ENCODE peak calls at places on chromosomes 13 and 19, in five cellular contexts. One of them, this sample, is unnamed.

GRCh38 chr13:59408738-59409137 is 755.0 kb downstream of the DIAPH3 start:
- DNase-seq in brain microvascular endothelial cell: no peak
- DNase-seq in AG09309: no peak
- DNase-seq in choroid plexus epithelial cell: no peak
- DNase-seq in A549: no peak
- DNase-seq in this sample: no peak

GRCh38 chr19:5075603-5076002 is 106.7 kb downstream of the KDM4B start:
- DNase-seq in brain microvascular endothelial cell: no peak
- DNase-seq in choroid plexus epithelial cell: no peak
- DNase-seq in AG09309: no peak
- DNase-seq in A549: no peak
- DNase-seq in this sample: no peak

GRCh38 chr19:4645718-4646117 is 6.4 kb downstream of the TNFAIP8L1 start:
- DNase-seq in A549: no peak
- DNase-seq in brain microvascular endothelial cell: no peak
- DNase-seq in AG09309: no peak
- DNase-seq in choroid plexus epithelial cell: no peak
- DNase-seq in this sample: no peak

GRCh38 chr13:21638319-21639282 is 32.3 kb upstream of the FGF9 start:
- DNase-seq in A549: peak; percentile 15
- DNase-seq in brain microvascular endothelial cell: no peak
- DNase-seq in choroid plexus epithelial cell: peak; percentile 39
- DNase-seq in AG09309: no peak
- DNase-seq in this sample: peak; percentile 32

GRCh38 chr13:68676513-68677115 is 1431.0 kb upstream of the ATXN8OS start:
- DNase-seq in A549: no peak
- DNase-seq in brain microvascular endothelial cell: no peak
- DNase-seq in choroid plexus epithelial cell: peak; percentile 1
- DNase-seq in AG09309: no peak
- DNase-seq in this sample: no peak

GRCh38 chr19:41844601-41845000 is at the start of gene LYPD4:
- DNase-seq in brain microvascular endothelial cell: no peak
- DNase-seq in A549: no peak
- DNase-seq in AG09309: no peak
- DNase-seq in choroid plexus epithelial cell: no peak
- DNase-seq in this sample: no peak

GRCh38 chr19:35932291-35932936 is 3.8 kb upstream of the LRFN3 start:
- DNase-seq in brain microvascular endothelial cell: no peak
- DNase-seq in choroid plexus epithelial cell: no peak
- DNase-seq in A549: no peak
- DNase-seq in AG09309: no peak
- DNase-seq in this sample: no peak

GRCh38 chr19:31478241-31478640 is 129.0 kb upstream of the TSHZ3 start:
- DNase-seq in brain microvascular endothelial cell: no peak
- DNase-seq in choroid plexus epithelial cell: no peak
- DNase-seq in AG09309: no peak
- DNase-seq in A549: no peak
- DNase-seq in this sample: no peak

GRCh38 chr19:47280183-47280797 is 5.6 kb downstream of the INAFM1 start:
- DNase-seq in A549: peak; percentile 49
- DNase-seq in brain microvascular endothelial cell: no peak
- DNase-seq in AG09309: no peak
- DNase-seq in choroid plexus epithelial cell: peak; percentile 30
- DNase-seq in this sample: no peak
- TF ChIP-seq CTCF in A549: peak; percentile 45
- TF ChIP-seq CTCF in brain microvascular endothelial cell: peak; percentile 71
- TF ChIP-seq CTCF in AG09309: peak; percentile 60
- TF ChIP-seq CTCF in choroid plexus epithelial cell: peak; percentile 62
- TF ChIP-seq CTCF in this sample: peak; percentile 57

GRCh38 chr19:13098291-13099072 is 4.2 kb downstream of the LYL1 start:
- DNase-seq in brain microvascular endothelial cell: no peak
- DNase-seq in A549: no peak
- DNase-seq in AG09309: no peak
- DNase-seq in choroid plexus epithelial cell: peak; percentile 46
- DNase-seq in this sample: no peak
- H3K4me3 ChIP-seq in brain microvascular endothelial cell: no peak overlapping the region
- H3K4me3 ChIP-seq in A549: no peak overlapping the region
- H3K4me3 ChIP-seq in AG09309: no peak overlapping the region
- H3K4me3 ChIP-seq in choroid plexus epithelial cell: no peak overlapping the region
- H3K4me3 ChIP-seq in this sample: no peak overlapping the region

GRCh38 chr13:100493418-100493817 is 95.2 kb downstream of the GGACT start:
- DNase-seq in choroid plexus epithelial cell: peak; percentile 25
- DNase-seq in A549: no peak
- DNase-seq in brain microvascular endothelial cell: no peak
- DNase-seq in AG09309: peak; percentile 62
- DNase-seq in this sample: peak; percentile 12

GRCh38 chr13:100490692-100491091 is 97.9 kb downstream of the GGACT start:
- DNase-seq in AG09309: no peak
- DNase-seq in A549: no peak
- DNase-seq in brain microvascular endothelial cell: no peak
- DNase-seq in choroid plexus epithelial cell: peak; percentile 55
- DNase-seq in this sample: no peak

GRCh38 chr13:100495455-100495854 is 93.1 kb downstream of the GGACT start:
- DNase-seq in AG09309: no peak
- DNase-seq in brain microvascular endothelial cell: no peak
- DNase-seq in choroid plexus epithelial cell: no peak
- DNase-seq in A549: no peak
- DNase-seq in this sample: no peak

DNA sequence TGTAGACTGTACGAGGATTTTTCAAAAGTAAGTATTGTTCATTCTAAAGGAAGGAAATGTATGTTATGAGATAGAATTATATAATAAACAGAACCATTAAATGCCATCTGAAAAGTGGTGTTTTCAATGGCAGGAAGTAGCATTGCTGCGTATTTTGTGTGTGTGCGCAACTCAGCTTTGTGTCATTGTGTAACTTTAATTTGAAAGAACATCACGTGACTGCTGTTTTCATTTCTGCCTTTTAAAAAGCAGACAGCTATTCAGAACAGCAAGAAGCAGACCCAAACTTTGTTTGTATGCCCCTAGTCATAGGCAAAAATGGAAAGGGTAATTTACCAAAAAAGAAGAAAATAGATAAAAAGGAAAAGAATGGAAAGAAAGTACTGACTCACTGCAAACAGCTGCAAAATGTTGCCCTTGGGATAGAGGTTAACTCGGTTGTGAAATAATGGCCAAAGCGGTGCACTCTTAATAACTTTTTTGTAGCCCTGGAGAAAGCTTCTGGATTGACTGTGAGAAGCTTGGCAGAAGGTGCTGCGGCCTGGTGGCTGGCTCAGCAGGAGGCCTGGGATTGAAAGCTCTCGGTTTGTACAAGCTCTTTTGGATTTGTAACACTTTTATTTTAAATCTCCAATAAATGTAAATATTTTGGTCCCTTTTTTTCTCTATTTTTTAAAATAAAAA is 97.3 kb downstream of the GGACT start:
- DNase-seq in brain microvascular endothelial cell: peak; percentile 42
- DNase-seq in A549: no peak
- DNase-seq in AG09309: peak; percentile 59
- DNase-seq in choroid plexus epithelial cell: peak; percentile 90
- DNase-seq in this sample: peak; percentile 89
- TF ChIP-seq CTCF in brain microvascular endothelial cell: peak; percentile 42
- TF ChIP-seq CTCF in A549: no peak
- TF ChIP-seq CTCF in AG09309: peak; percentile 27
- TF ChIP-seq CTCF in choroid plexus epithelial cell: peak; percentile 32
- TF ChIP-seq CTCF in this sample: peak; percentile 47

GRCh38 chr19:15374105-15374651 is 5.4 kb downstream of the AKAP8 start:
- DNase-seq in brain microvascular endothelial cell: no peak
- DNase-seq in A549: no peak
- DNase-seq in AG09309: no peak
- DNase-seq in choroid plexus epithelial cell: no peak
- DNase-seq in this sample: no peak
- H3K4me3 ChIP-seq in brain microvascular endothelial cell: no peak overlapping the region
- H3K4me3 ChIP-seq in A549: no peak overlapping the region
- H3K4me3 ChIP-seq in AG09309: no peak overlapping the region
- H3K4me3 ChIP-seq in choroid plexus epithelial cell: no peak overlapping the region
- H3K4me3 ChIP-seq in this sample: no peak overlapping the region

GRCh38 chr13:102944821-102945220 is 99.0 kb downstream of the ERCC5 start:
- DNase-seq in choroid plexus epithelial cell: no peak
- DNase-seq in brain microvascular endothelial cell: no peak
- DNase-seq in AG09309: no peak
- DNase-seq in A549: no peak
- DNase-seq in this sample: no peak

GRCh38 chr13:102945324-102945815 is 99.5 kb downstream of the ERCC5 start:
- DNase-seq in A549: no peak
- DNase-seq in AG09309: no peak
- DNase-seq in choroid plexus epithelial cell: no peak
- DNase-seq in brain microvascular endothelial cell: no peak
- DNase-seq in this sample: no peak

GRCh38 chr13:102951808-102952207 is 106.0 kb downstream of the ERCC5 start:
- DNase-seq in A549: no peak
- DNase-seq in AG09309: no peak
- DNase-seq in brain microvascular endothelial cell: no peak
- DNase-seq in choroid plexus epithelial cell: no peak
- DNase-seq in this sample: no peak

GRCh38 chr13:102948006-102948405 is 102.2 kb downstream of the ERCC5 start:
- DNase-seq in A549: no peak
- DNase-seq in choroid plexus epithelial cell: peak; percentile 12
- DNase-seq in AG09309: no peak
- DNase-seq in brain microvascular endothelial cell: no peak
- DNase-seq in this sample: peak; percentile 2
- TF ChIP-seq CTCF in A549: no peak
- TF ChIP-seq CTCF in choroid plexus epithelial cell: no peak
- TF ChIP-seq CTCF in AG09309: no peak
- TF ChIP-seq CTCF in brain microvascular endothelial cell: no peak
- TF ChIP-seq CTCF in this sample: no peak